ENCODE peak calls at places on chromosomes 7 and 10, in five cellular contexts. P is neural progenitor cell; S is ovary; Y is CD8-positive, alpha-beta memory T cell; V is SJSA1. N is an unnamed sample.

GRCh38 chr7:128860158-128861073 is 2.2 kb upstream of the ATP6V1F start:
- DNase-seq in P (peak; percentile 27), S (no peak), Y (no peak), V (no peak), N (no peak)

GRCh38 chr7:42232275-42232674 is 4.7 kb downstream of the GLI3 start:
- DNase-seq in P (peak; percentile 83), S (no peak), Y (no peak), V (no peak), N (peak; percentile 76)

GRCh38 chr10:91249700-91250099 is 29.2 kb downstream of the PCGF5 start:
- DNase-seq in P (no peak), S (no peak), Y (no peak), V (no peak), N (no peak)

GRCh38 chr10:67015225-67015624 is 89.4 kb downstream of the LRRTM3 start:
- DNase-seq in P (no peak), S (no peak), Y (no peak), V (no peak), N (no peak)

GRCh38 chr10:78313636-78314035 is 280.0 kb downstream of the RPS24 start:
- DNase-seq in P (no peak), S (peak; percentile 2), Y (no peak), V (peak; percentile 32), N (no peak)

GRCh38 chr7:108415821-108416536 is 40.3 kb downstream of the NRCAM start:
- DNase-seq in P (peak; percentile 20), S (no peak), Y (no peak), V (no peak), N (peak; percentile 80)

GRCh38 chr10:25704622-25705021 is 229.4 kb upstream of the MYO3A start:
- DNase-seq in P (no peak), S (no peak), Y (no peak), V (no peak), N (no peak)

GRCh38 chr10:87870154-87870553 is 6.7 kb downstream of the PTEN start:
- DNase-seq in P (no peak), S (no peak), Y (no peak), V (no peak), N (no peak)

GRCh38 chr10:124588736-124589451 is 127.3 kb downstream of the LHPP start:
- DNase-seq in P (no peak), S (peak; percentile 71), Y (no peak), V (no peak), N (no peak)

GRCh38 chr10:4315529-4315928 is 510.5 kb upstream of the AKR1E2 start:
- DNase-seq in P (no peak), S (peak; percentile 34), Y (no peak), V (no peak), N (no peak)

GRCh38 chr7:70177166-70177565 is 578.9 kb downstream of the AUTS2 start:
- DNase-seq in P (no peak), S (no peak), Y (no peak), V (no peak), N (no peak)

GRCh38 chr10:15791816-15792524 is 68.3 kb downstream of the MINDY3 start:
- DNase-seq in P (no peak), S (peak; percentile 24), Y (no peak), V (no peak), N (no peak)

GRCh38 chr7:30062587-30062986 is 34.4 kb downstream of the PLEKHA8 start:
- DNase-seq in P (peak; percentile 10), S (no peak), Y (no peak), V (no peak), N (peak; percentile 51)

GRCh38 chr7:103394566-103394965 is 47.1 kb downstream of the PSMC2 start:
- DNase-seq in P (no peak), S (no peak), Y (no peak), V (no peak), N (no peak)

GRCh38 chr7:128919881-128920789 is 9.6 kb upstream of the KCP start:
- DNase-seq in P (peak; percentile 65), S (no peak), Y (no peak), V (no peak), N (peak; percentile 41)

GRCh38 chr7:37438879-37439278 is 9.8 kb downstream of the ELMO1 start:
- DNase-seq in P (no peak), S (no peak), Y (no peak), V (no peak), N (no peak)

GRCh38 chr7:31078363-31078990 is 26.4 kb downstream of the ADCYAP1R1 start:
- DNase-seq in P (no peak), S (no peak), Y (no peak), V (no peak), N (no peak)

GRCh38 chr10:22133640-22134624 is 83.9 kb downstream of the EBLN1 start:
- DNase-seq in P (no peak), S (no peak), Y (no peak), V (no peak), N (no peak)

GRCh38 chr10:92239600-92240288 is 51.1 kb downstream of the CPEB3 start:
- DNase-seq in P (peak; percentile 76), S (peak; percentile 53), Y (peak; percentile 30), V (peak; percentile 44), N (peak; percentile 58)

GRCh38 chr10:79399242-79399831 is 46.1 kb downstream of the ZCCHC24 start:
- DNase-seq in P (peak; percentile 63), S (peak; percentile 94), Y (no peak), V (peak; percentile 94), N (peak; percentile 74)

GRCh38 chr10:52665821-52666220 is 106.8 kb downstream of the MBL2 start:
- DNase-seq in P (no peak), S (no peak), Y (no peak), V (no peak), N (no peak)

GRCh38 chr7:128453836-128454804 is 1.6 kb upstream of the HILPDA start:
- DNase-seq in P (peak; percentile 88), S (peak; percentile 94), Y (no peak), V (no peak), N (no peak)

GRCh38 chr7:143305423-143306070 is 10.4 kb upstream of the CLCN1 start:
- DNase-seq in P (peak; percentile 65), S (peak; percentile 55), Y (peak; percentile 60), V (no peak), N (peak; percentile 68)

GRCh38 chr7:75650671-75651070 is 88.1 kb downstream of the HIP1 start:
- DNase-seq in P (peak; percentile 33), S (peak; percentile 42), Y (no peak), V (no peak), N (no peak)

GRCh38 chr10:28991326-28991725 is 297.5 kb upstream of the LYZL1 start:
- DNase-seq in P (peak; percentile 16), S (no peak), Y (no peak), V (peak; percentile 74), N (no peak)

GRCh38 chr10:96833220-96834001 is 1.3 kb downstream of the LCOR start:
- DNase-seq in P (peak; percentile 90), S (no peak), Y (no peak), V (no peak), N (peak; percentile 71)

DNA sequence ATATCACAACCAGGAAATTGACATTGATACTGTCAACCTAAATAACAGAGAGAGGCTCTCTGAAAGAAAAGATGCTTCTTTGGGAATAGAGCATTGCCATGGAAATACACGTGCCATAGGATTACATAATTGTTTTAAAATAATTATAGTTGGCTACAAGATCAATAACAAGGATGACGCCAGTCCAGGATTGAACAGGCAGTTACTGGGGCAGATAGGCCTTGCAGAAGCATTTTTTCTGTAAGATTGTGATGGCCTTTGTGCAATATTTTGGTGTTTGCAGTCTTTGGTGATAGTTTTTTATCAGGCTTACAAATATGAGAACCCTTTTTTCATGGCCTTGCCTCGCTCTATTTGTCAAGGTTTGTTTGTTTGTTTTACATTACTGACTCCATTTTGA is 10.5 kb downstream of the ACADSB start:
- DNase-seq in P (no peak), S (no peak), Y (no peak), V (no peak), N (no peak)
- H3K27ac ChIP-seq in P (no peak overlapping the region), S (no peak overlapping the region), Y (no peak overlapping the region), V (no peak overlapping the region), N (no peak overlapping the region)

GRCh38 chr7:130944997-130945396 is 211.0 kb upstream of the KLF14 start:
- DNase-seq in P (no peak), S (no peak), Y (no peak), V (no peak), N (no peak)
- H3K4me1 ChIP-seq in P (peaks cover 16% of the 10 kb centered on the region), S (peaks cover 7% of the 10 kb centered on the region), Y (peaks cover 83% of the 10 kb centered on the region), V (peaks cover 44% of the 10 kb centered on the region), N (peaks cover 75% of the 10 kb centered on the region)

GRCh38 chr10:47140752-47141348 is 159.1 kb upstream of the GDF10 start:
- DNase-seq in P (no peak), S (no peak), Y (no peak), V (peak; percentile 32), N (no peak)

GRCh38 chr10:47136866-47137265 is 163.1 kb upstream of the GDF10 start:
- DNase-seq in P (no peak), S (no peak), Y (no peak), V (no peak), N (no peak)

GRCh38 chr10:47134166-47134565 is 165.8 kb upstream of the GDF10 start:
- DNase-seq in P (no peak), S (no peak), Y (no peak), V (no peak), N (no peak)

GRCh38 chr10:47139121-47139520 is 160.9 kb upstream of the GDF10 start:
- DNase-seq in P (no peak), S (no peak), Y (no peak), V (peak; percentile 24), N (no peak)

DNA sequence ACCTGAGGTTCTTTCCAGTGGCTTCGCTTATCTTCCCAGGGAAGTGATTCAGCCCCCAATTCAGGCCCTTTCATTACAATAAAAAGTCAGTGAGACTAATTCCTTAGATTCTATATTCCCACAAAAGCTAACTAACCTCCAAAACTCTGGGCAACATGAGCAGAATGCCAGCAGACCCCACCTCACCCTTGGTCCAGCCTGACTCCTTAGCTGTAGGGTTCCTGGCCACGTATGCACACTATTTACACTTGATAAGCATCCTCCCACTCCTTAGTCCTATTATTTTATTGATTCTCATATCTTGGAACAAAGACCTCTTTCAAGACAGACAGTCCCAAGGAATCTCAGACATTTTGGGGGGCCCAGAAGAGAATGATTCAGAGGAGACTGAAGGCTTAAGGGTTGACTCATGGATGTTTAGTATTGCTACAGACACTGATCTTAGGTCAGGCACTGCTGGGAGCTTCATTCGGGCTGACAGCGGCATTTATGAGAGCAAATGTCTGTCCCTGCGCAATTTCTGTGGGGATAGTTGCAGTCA is 162.6 kb upstream of the GDF10 start:
- DNase-seq in P (no peak), S (no peak), Y (no peak), V (peak; percentile 66), N (no peak)
- H3K4me3 ChIP-seq in P (no peak overlapping the region), S (no peak overlapping the region), Y (no peak overlapping the region), V (peak overlapping the region; percentile 23), N (no peak overlapping the region)

GRCh38 chr7:116218051-116218645 is 7.8 kb downstream of the TES start:
- DNase-seq in P (no peak), S (no peak), Y (no peak), V (peak; percentile 84), N (peak; percentile 45)
- H3K27ac ChIP-seq in P (no peak overlapping the region), S (no peak overlapping the region), Y (no peak overlapping the region), V (peak overlapping the region; percentile 84), N (peak overlapping the region; percentile 47)

DNA sequence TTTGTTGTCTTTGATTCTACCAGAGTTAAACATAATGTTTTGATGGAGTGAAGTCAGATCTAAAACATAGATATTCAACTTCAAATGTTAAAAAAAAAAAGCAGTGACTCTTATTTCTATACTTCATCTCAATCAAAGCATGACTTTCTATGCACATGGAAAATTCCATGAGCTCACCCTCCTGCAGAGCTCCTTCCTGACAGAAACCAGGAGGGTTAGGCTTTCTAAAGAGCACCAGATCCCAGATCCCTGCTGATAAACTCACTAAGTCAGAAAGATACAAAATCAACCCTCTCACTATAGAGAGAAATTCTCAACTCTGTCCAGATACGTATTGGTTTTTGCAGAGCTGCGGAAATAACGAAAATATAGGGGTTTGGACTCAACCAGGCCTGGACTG is 122.6 kb downstream of the FAM107B start:
- DNase-seq in P (no peak), S (no peak), Y (no peak), V (no peak), N (peak; percentile 53)
- H3K4me1 ChIP-seq in P (peaks cover 54% of the 10 kb centered on the region), S (peaks cover 5% of the 10 kb centered on the region), Y (peaks cover 53% of the 10 kb centered on the region), V (peaks cover 13% of the 10 kb centered on the region), N (peaks cover 44% of the 10 kb centered on the region)

N was measured in A673.